ENCODE peak calls at places on chromosomes 6 and 20, in four cellular contexts. T, C, F and S are unnamed samples.

GRCh38 chr6:11144393-11144829 is 32.9 kb upstream of the ERVFRD-1 start:
- DNase-seq in C (peak; percentile 85), F (peak; percentile 88), T (peak; percentile 80), S (no peak)

GRCh38 chr20:4730782-4731181 is 9.1 kb downstream of the PRND start:
- DNase-seq in T (peak; percentile 21), C (no peak), F (peak; percentile 12), S (no peak)

GRCh38 chr6:57216235-57217101 is 5.6 kb downstream of the RAB23 start:
- DNase-seq in T (no peak), C (no peak), F (peak; percentile 57), S (no peak)

GRCh38 chr6:136524936-136525413 is 25.2 kb downstream of the MAP7 start:
- DNase-seq in F (no peak), C (no peak), T (no peak), S (no peak)

GRCh38 chr20:57743450-57744095 is 33.8 kb upstream of the PMEPA1 start:
- DNase-seq in C (no peak), T (no peak), F (no peak), S (no peak)

GRCh38 chr20:50369225-50370035 is 140.8 kb upstream of the PTPN1 start:
- DNase-seq in C (no peak), T (no peak), F (no peak), S (no peak)

GRCh38 chr6:169084067-169084466 is 169.6 kb downstream of the THBS2 start:
- DNase-seq in T (no peak), F (no peak), C (no peak), S (no peak)

GRCh38 chr6:31768717-31769257 is 6.3 kb downstream of the SAPCD1 start:
- DNase-seq in T (no peak), C (no peak), F (no peak), S (no peak)

GRCh38 chr6:151443449-151443848 is 8.5 kb downstream of the RMND1 start:
- DNase-seq in C (peak; percentile 20), T (no peak), F (no peak), S (no peak)

GRCh38 chr6:150119256-150119655 is 23.6 kb upstream of the PPP1R14C start:
- DNase-seq in C (peak; percentile 33), T (no peak), F (peak; percentile 27), S (no peak)